ENCODE peak calls at places on chromosomes 6 and 20, in six cellular contexts. One of them, this sample, is unnamed.

GRCh38 chr6:19368511-19368910 is 468.7 kb upstream of the ID4 start:
- DNase-seq in HepG2: no peak
- DNase-seq in WTC11: no peak
- DNase-seq in H1: no peak
- DNase-seq in A549: no peak
- DNase-seq in K562: no peak
- DNase-seq in this sample: no peak

GRCh38 chr6:99603421-99604160 is 3.0 kb upstream of the PRDM13 start:
- DNase-seq in HepG2: no peak
- DNase-seq in WTC11: peak; percentile 84
- DNase-seq in H1: peak; percentile 89
- DNase-seq in K562: peak; percentile 70
- DNase-seq in A549: peak; percentile 14
- DNase-seq in this sample: peak; percentile 38

GRCh38 chr6:17585766-17586502 is 14.2 kb upstream of the FAM8A1 start:
- DNase-seq in K562: no peak
- DNase-seq in H1: no peak
- DNase-seq in A549: peak; percentile 72
- DNase-seq in WTC11: peak; percentile 36
- DNase-seq in HepG2: peak; percentile 59
- DNase-seq in this sample: peak; percentile 11

GRCh38 chr6:73797861-73798260 is 101.9 kb downstream of the CD109 start:
- DNase-seq in A549: no peak
- DNase-seq in HepG2: no peak
- DNase-seq in K562: no peak
- DNase-seq in H1: no peak
- DNase-seq in WTC11: no peak
- DNase-seq in this sample: no peak

GRCh38 chr20:50338479-50339195 is 148.0 kb downstream of the CEBPB start:
- DNase-seq in H1: no peak
- DNase-seq in HepG2: peak; percentile 49
- DNase-seq in K562: peak; percentile 64
- DNase-seq in A549: no peak
- DNase-seq in WTC11: peak; percentile 41
- DNase-seq in this sample: no peak

GRCh38 chr20:48564997-48565396 is 262.8 kb downstream of the PREX1 start:
- DNase-seq in A549: peak; percentile 36
- DNase-seq in H1: no peak
- DNase-seq in HepG2: no peak
- DNase-seq in K562: peak; percentile 13
- DNase-seq in WTC11: no peak
- DNase-seq in this sample: no peak

GRCh38 chr6:16985484-16986284 is 116.2 kb upstream of the STMND1 start:
- DNase-seq in A549: no peak
- DNase-seq in WTC11: no peak
- DNase-seq in H1: no peak
- DNase-seq in HepG2: no peak
- DNase-seq in K562: no peak
- DNase-seq in this sample: no peak

GRCh38 chr6:10310826-10311225 is 104.0 kb downstream of the TFAP2A start:
- DNase-seq in WTC11: no peak
- DNase-seq in H1: no peak
- DNase-seq in HepG2: no peak
- DNase-seq in K562: no peak
- DNase-seq in A549: no peak
- DNase-seq in this sample: no peak

GRCh38 chr6:21984135-21984534 is 312.7 kb downstream of the PRL start:
- DNase-seq in WTC11: no peak
- DNase-seq in K562: no peak
- DNase-seq in HepG2: no peak
- DNase-seq in A549: no peak
- DNase-seq in H1: no peak
- DNase-seq in this sample: peak; percentile 49

GRCh38 chr20:58598271-58599015 is 52.6 kb upstream of the STX16 start:
- DNase-seq in H1: no peak
- DNase-seq in WTC11: no peak
- DNase-seq in K562: no peak
- DNase-seq in A549: no peak
- DNase-seq in HepG2: no peak
- DNase-seq in this sample: no peak

GRCh38 chr20:45500022-45500421 is 15.4 kb downstream of the SPINT3 start:
- DNase-seq in WTC11: no peak
- DNase-seq in K562: no peak
- DNase-seq in HepG2: peak; percentile 27
- DNase-seq in H1: no peak
- DNase-seq in A549: no peak
- DNase-seq in this sample: no peak

GRCh38 chr6:134310206-134310605 is 7.7 kb downstream of the SGK1 start:
- DNase-seq in K562: no peak
- DNase-seq in HepG2: no peak
- DNase-seq in H1: no peak
- DNase-seq in A549: no peak
- DNase-seq in WTC11: no peak
- DNase-seq in this sample: no peak

GRCh38 chr6:137099689-137100398 is 55.1 kb upstream of the IL20RA start:
- DNase-seq in HepG2: no peak
- DNase-seq in A549: no peak
- DNase-seq in H1: no peak
- DNase-seq in K562: no peak
- DNase-seq in WTC11: no peak
- DNase-seq in this sample: no peak

GRCh38 chr6:149888659-149889058 is 9.3 kb downstream of the RAET1E start:
- DNase-seq in K562: no peak
- DNase-seq in HepG2: no peak
- DNase-seq in A549: peak; percentile 33
- DNase-seq in H1: no peak
- DNase-seq in WTC11: no peak
- DNase-seq in this sample: no peak

GRCh38 chr6:25601797-25602679 is 50.0 kb upstream of the SCGN start:
- DNase-seq in A549: peak; percentile 42
- DNase-seq in H1: no peak
- DNase-seq in HepG2: peak; percentile 60
- DNase-seq in WTC11: no peak
- DNase-seq in K562: peak; percentile 62
- DNase-seq in this sample: peak; percentile 62

GRCh38 chr6:131206463-131207251 is 71.4 kb downstream of the AKAP7 start:
- DNase-seq in K562: no peak
- DNase-seq in HepG2: no peak
- DNase-seq in WTC11: no peak
- DNase-seq in A549: no peak
- DNase-seq in H1: no peak
- DNase-seq in this sample: no peak

GRCh38 chr6:41122918-41123317 is 31.2 kb downstream of the TREML1 start:
- DNase-seq in K562: no peak
- DNase-seq in WTC11: no peak
- DNase-seq in HepG2: no peak
- DNase-seq in H1: no peak
- DNase-seq in A549: no peak
- DNase-seq in this sample: no peak

GRCh38 chr6:165624871-165625639 is 38.0 kb downstream of the PDE10A start:
- DNase-seq in HepG2: no peak
- DNase-seq in H1: no peak
- DNase-seq in A549: no peak
- DNase-seq in K562: no peak
- DNase-seq in WTC11: no peak
- DNase-seq in this sample: no peak

GRCh38 chr6:159836294-159837140 is 36.4 kb downstream of the PNLDC1 start:
- DNase-seq in WTC11: no peak
- DNase-seq in H1: peak; percentile 42
- DNase-seq in K562: no peak
- DNase-seq in A549: no peak
- DNase-seq in HepG2: no peak
- DNase-seq in this sample: no peak

GRCh38 chr6:44076016-44076365 is 51.3 kb downstream of the MRPL14 start:
- DNase-seq in HepG2: no peak
- DNase-seq in WTC11: no peak
- DNase-seq in H1: no peak
- DNase-seq in A549: no peak
- DNase-seq in K562: no peak
- DNase-seq in this sample: no peak

GRCh38 chr6:124487778-124488431 is 474.3 kb upstream of the RNF217 start:
- DNase-seq in H1: no peak
- DNase-seq in A549: no peak
- DNase-seq in K562: no peak
- DNase-seq in HepG2: no peak
- DNase-seq in WTC11: no peak
- DNase-seq in this sample: peak; percentile 81

GRCh38 chr6:17130786-17131185 is 28.9 kb downstream of the STMND1 start:
- DNase-seq in WTC11: no peak
- DNase-seq in A549: no peak
- DNase-seq in K562: no peak
- DNase-seq in H1: no peak
- DNase-seq in HepG2: no peak
- DNase-seq in this sample: no peak

GRCh38 chr6:137353346-137353745 is 134.2 kb upstream of the IFNGR1 start:
- DNase-seq in WTC11: no peak
- DNase-seq in HepG2: no peak
- DNase-seq in K562: no peak
- DNase-seq in H1: no peak
- DNase-seq in A549: no peak
- DNase-seq in this sample: peak; percentile 6

GRCh38 chr6:128150376-128150775 is 249.5 kb upstream of the THEMIS start:
- DNase-seq in H1: no peak
- DNase-seq in K562: no peak
- DNase-seq in HepG2: no peak
- DNase-seq in WTC11: no peak
- DNase-seq in A549: no peak
- DNase-seq in this sample: no peak

GRCh38 chr20:21324126-21324525 is 21.0 kb downstream of the XRN2 start:
- DNase-seq in H1: no peak
- DNase-seq in K562: no peak
- DNase-seq in HepG2: no peak
- DNase-seq in WTC11: no peak
- DNase-seq in A549: no peak
- DNase-seq in this sample: no peak

GRCh38 chr6:5989141-5989723 is 17.5 kb downstream of the NRN1 start:
- DNase-seq in WTC11: no peak
- DNase-seq in K562: no peak
- DNase-seq in HepG2: no peak
- DNase-seq in H1: no peak
- DNase-seq in A549: no peak
- DNase-seq in this sample: no peak

GRCh38 chr20:20407891-20408805 is 40.2 kb downstream of the INSM1 start:
- DNase-seq in HepG2: peak; percentile 22
- DNase-seq in K562: no peak
- DNase-seq in H1: no peak
- DNase-seq in WTC11: no peak
- DNase-seq in A549: peak; percentile 32
- DNase-seq in this sample: no peak

GRCh38 chr6:148239777-148240462 is 102.7 kb upstream of the SASH1 start:
- DNase-seq in K562: no peak
- DNase-seq in HepG2: no peak
- DNase-seq in H1: no peak
- DNase-seq in A549: no peak
- DNase-seq in WTC11: no peak
- DNase-seq in this sample: no peak

GRCh38 chr20:24368253-24368652 is 101.2 kb upstream of the SYNDIG1 start:
- DNase-seq in H1: no peak
- DNase-seq in K562: no peak
- DNase-seq in WTC11: no peak
- DNase-seq in HepG2: no peak
- DNase-seq in A549: no peak
- DNase-seq in this sample: no peak
- TF ChIP-seq JUN in H1: no peak
- TF ChIP-seq JUN in K562: no peak
- TF ChIP-seq JUN in WTC11: no peak
- TF ChIP-seq JUN in HepG2: no peak
- TF ChIP-seq JUN in A549: no peak
- TF ChIP-seq JUN in this sample: no peak

GRCh38 chr6:162029873-162030576 is 697.5 kb downstream of the PRKN start:
- DNase-seq in K562: no peak
- DNase-seq in WTC11: no peak
- DNase-seq in H1: no peak
- DNase-seq in A549: no peak
- DNase-seq in HepG2: no peak
- DNase-seq in this sample: no peak

GRCh38 chr6:162026843-162027242 is 700.7 kb downstream of the PRKN start:
- DNase-seq in HepG2: no peak
- DNase-seq in A549: no peak
- DNase-seq in WTC11: no peak
- DNase-seq in H1: no peak
- DNase-seq in K562: no peak
- DNase-seq in this sample: no peak

GRCh38 chr6:162032620-162033019 is 694.9 kb downstream of the PRKN start:
- DNase-seq in A549: no peak
- DNase-seq in WTC11: no peak
- DNase-seq in HepG2: no peak
- DNase-seq in K562: no peak
- DNase-seq in H1: no peak
- DNase-seq in this sample: no peak
- TF ChIP-seq JUN in A549: no peak
- TF ChIP-seq JUN in WTC11: no peak
- TF ChIP-seq JUN in HepG2: no peak
- TF ChIP-seq JUN in K562: no peak
- TF ChIP-seq JUN in H1: no peak
- TF ChIP-seq JUN in this sample: no peak

GRCh38 chr6:70303034-70303525 is at the start of gene COL9A1:
- DNase-seq in WTC11: no peak
- DNase-seq in H1: no peak
- DNase-seq in A549: no peak
- DNase-seq in K562: no peak
- DNase-seq in HepG2: no peak
- DNase-seq in this sample: no peak
- TF ChIP-seq JUN in WTC11: no peak
- TF ChIP-seq JUN in H1: no peak
- TF ChIP-seq JUN in A549: no peak
- TF ChIP-seq JUN in K562: no peak
- TF ChIP-seq JUN in HepG2: no peak
- TF ChIP-seq JUN in this sample: no peak

DNA sequence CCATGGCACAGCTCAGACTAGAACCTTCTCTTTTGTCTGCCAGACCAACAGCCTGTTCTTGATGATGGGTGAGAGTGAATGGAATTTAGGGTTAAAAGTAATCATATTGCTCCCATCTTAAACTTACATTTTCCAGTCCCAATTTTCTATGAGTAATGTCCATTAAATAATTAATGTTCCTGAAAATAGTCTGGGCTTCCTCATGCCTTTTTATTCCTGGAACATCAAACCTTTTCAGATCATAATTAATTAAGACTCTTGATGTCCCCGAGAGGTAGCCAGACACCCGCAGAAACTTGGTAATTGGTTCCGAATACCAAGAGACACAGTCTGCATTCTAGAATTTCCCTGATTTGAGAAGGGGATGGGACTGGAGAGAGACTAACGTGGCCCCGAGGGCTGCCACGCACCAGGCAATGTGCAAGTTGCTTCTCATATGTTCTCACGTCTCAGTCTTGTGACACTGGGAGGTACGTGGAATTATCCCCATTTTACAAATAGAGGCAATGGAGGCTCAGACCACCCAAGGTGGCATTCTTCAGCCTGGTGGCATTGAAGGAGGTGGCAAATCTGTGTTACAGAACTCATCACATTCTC is 78.6 kb upstream of the TOX2 start:
- DNase-seq in K562: no peak
- DNase-seq in WTC11: no peak
- DNase-seq in HepG2: no peak
- DNase-seq in A549: no peak
- DNase-seq in H1: peak; percentile 24
- DNase-seq in this sample: no peak
- TF ChIP-seq JUN in K562: no peak
- TF ChIP-seq JUN in WTC11: no peak
- TF ChIP-seq JUN in HepG2: no peak
- TF ChIP-seq JUN in A549: no peak
- TF ChIP-seq JUN in H1: no peak
- TF ChIP-seq JUN in this sample: no peak

This sample was measured in endothelial cell of umbilical vein.